ENCODE peak calls at places on chromosome 3, in six cellular contexts. Q is kidney, Z is A549, O is heart left ventricle, T is left ventricle myocardium inferior, U is IMR-90. E is an unnamed sample.

GRCh38 chr3:129119365-129120100 is 2.1 kb downstream of the RAB43 start:
- DNase-seq in Q (no peak), Z (no peak), O (no peak), T (no peak), U (no peak), E (peak)

GRCh38 chr3:128143496-128143895 is 9.8 kb upstream of the EEFSEC start:
- DNase-seq in Q (no peak), Z (no peak), O (no peak), T (no peak), U (no peak), E (no peak)

GRCh38 chr3:53215816-53216215 is 40.0 kb downstream of the TKT start:
- DNase-seq in Q (no peak), Z (no peak), O (no peak), T (no peak), U (peak), E (no peak)

GRCh38 chr3:153640689-153641308 is 478.8 kb downstream of the RAP2B start:
- DNase-seq in Q (no peak), Z (no peak), O (no peak), T (no peak), U (no peak), E (no peak)

GRCh38 chr3:10883478-10884234 is 67.6 kb downstream of the SLC6A11 start:
- DNase-seq in Q (no peak), Z (peak), O (no peak), T (no peak), U (peak), E (peak)

GRCh38 chr3:12396475-12396874 is 87.8 kb upstream of the TSEN2 start:
- DNase-seq in Q (no peak), Z (no peak), O (no peak), T (no peak), U (no peak), E (no peak)

GRCh38 chr3:152177757-152178156 is 91.0 kb upstream of the MBNL1 start:
- DNase-seq in Q (no peak), Z (no peak), O (no peak), T (no peak), U (no peak), E (no peak)

GRCh38 chr3:79086514-79086913 is 681.3 kb downstream of the ROBO1 start:
- DNase-seq in Q (no peak), Z (peak), O (peak), T (no peak), U (peak), E (peak)

GRCh38 chr3:36814071-36814717 is 49.8 kb upstream of the DCLK3 start:
- DNase-seq in Q (no peak), Z (no peak), O (no peak), T (no peak), U (no peak), E (no peak)

GRCh38 chr3:187025254-187025655 is 94.9 kb downstream of the ST6GAL1 start:
- DNase-seq in Q (no peak), Z (no peak), O (no peak), T (no peak), U (no peak), E (no peak)

GRCh38 chr3:19348929-19349564 is 200.7 kb downstream of the KCNH8 start:
- DNase-seq in Q (no peak), Z (peak), O (no peak), T (no peak), U (peak), E (peak)

GRCh38 chr3:31077021-31077601 is 182.7 kb upstream of the GADL1 start:
- DNase-seq in Q (no peak), Z (peak), O (no peak), T (no peak), U (peak), E (peak)

GRCh38 chr3:189304465-189305341 is 132.9 kb downstream of the TPRG1 start:
- DNase-seq in Q (no peak), Z (peak), O (no peak), T (no peak), U (no peak), E (peak)

GRCh38 chr3:114014211-114014610 is 42.1 kb downstream of the CCDC191 start:
- DNase-seq in Q (no peak), Z (no peak), O (no peak), T (no peak), U (no peak), E (no peak)
- H3K4me3 ChIP-seq in Q (no peak), Z (no peak), O (no peak), T (no peak), U (no peak), E (no peak)

DNA sequence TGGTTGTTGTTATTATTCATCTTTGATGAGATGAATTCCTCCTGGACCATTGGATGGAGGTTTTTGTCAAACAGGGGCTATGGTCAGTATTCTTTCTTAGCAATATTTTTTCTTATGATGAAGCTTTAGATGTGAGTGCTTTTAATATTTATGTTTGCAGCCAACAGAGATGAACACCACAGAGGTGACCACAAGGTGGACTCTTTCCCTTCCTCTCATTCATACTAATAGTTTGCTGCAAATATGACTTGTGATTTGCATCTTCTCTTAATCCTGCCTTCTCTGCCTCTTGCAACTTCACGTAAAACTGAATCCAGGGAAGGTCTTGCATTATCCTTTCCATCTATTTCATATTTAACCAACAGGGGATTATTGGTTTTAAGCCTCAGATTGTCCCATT is 473.1 kb upstream of the UBE2E2 start:
- DNase-seq in Q (no peak), Z (peak), O (no peak), T (no peak), U (peak), E (peak)
- TF ChIP-seq CTCF in Q (peak), Z (peak), O (no peak), T (peak), U (no peak), E (peak)

GRCh38 chr3:132444333-132444732 is 27.0 kb downstream of the DNAJC13 start:
- DNase-seq in Q (no peak), Z (no peak), O (no peak), T (no peak), U (peak), E (peak)
- H3K4me3 ChIP-seq in Q (no peak), Z (no peak), O (no peak), T (no peak), U (no peak), E (no peak)

GRCh38 chr3:16357191-16357590 is 92.2 kb downstream of the OXNAD1 start:
- DNase-seq in Q (no peak), Z (no peak), O (no peak), T (no peak), U (peak), E (peak)
- TF ChIP-seq CTCF in Q (no peak), Z (no peak), O (no peak), T (no peak), U (peak), E (peak)

GRCh38 chr3:42025388-42026138 is 63.7 kb upstream of the ULK4 start:
- DNase-seq in Q (peak), Z (peak), O (peak), T (peak), U (peak), E (peak)

GRCh38 chr3:42028474-42028873 is 62.7 kb upstream of the TRAK1 start:
- DNase-seq in Q (no peak), Z (no peak), O (no peak), T (no peak), U (no peak), E (no peak)

GRCh38 chr3:42023380-42023779 is 61.5 kb upstream of the ULK4 start:
- DNase-seq in Q (no peak), Z (no peak), O (no peak), T (no peak), U (no peak), E (no peak)

GRCh38 chr3:42022355-42022754 is 60.5 kb upstream of the ULK4 start:
- DNase-seq in Q (no peak), Z (no peak), O (no peak), T (no peak), U (no peak), E (no peak)

DNA sequence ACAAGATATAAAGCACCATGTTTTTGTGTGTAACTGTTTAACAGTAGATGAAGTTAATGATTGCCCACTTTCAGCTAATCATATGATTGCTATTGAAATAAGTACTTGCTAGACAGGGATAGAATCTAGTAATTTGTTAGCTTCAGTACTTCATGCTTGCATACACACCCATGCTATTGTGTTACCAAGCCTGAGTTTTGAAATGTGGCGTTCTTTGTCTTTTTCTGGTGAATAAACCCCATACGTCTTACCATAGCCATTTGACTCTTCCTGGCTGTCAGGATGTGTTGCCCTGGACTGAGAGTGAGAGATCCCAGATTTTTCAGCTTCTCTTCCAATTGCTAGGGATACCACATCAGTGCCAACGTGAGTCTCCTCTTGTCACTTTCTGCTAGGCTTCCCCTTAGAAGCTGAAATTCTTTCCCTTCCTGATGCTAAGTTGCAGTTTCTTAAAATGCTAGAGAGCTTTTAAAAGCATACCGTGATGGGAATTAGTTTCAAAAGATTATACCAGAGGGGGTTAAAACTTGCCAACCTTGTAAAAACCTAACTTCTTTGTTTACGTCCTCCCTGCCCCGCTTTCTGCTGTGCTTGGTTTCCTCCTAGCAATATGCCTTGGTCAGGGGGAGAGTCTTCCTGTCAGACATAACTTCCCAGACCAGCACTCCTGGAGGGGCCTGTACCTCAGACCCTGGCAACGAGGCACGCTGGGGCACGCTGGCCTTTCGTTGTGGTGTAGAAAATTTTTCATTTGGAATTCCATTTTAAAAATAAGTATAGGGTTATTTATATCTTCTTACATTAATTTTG is 62.9 kb upstream of the ULK4 start:
- DNase-seq in Q (no peak), Z (no peak), O (peak), T (no peak), U (no peak), E (no peak)
- H3K4me3 ChIP-seq in Q (peak), Z (peak), O (no peak), T (peak), U (no peak), E (no peak)

E was measured in choroid plexus epithelial cell.